ENCODE peak calls at places on chromosome 16, in ten cellular contexts. B is iPS DF 6.9; N is GM04503; U is NCI-H460; Q is substantia nigra; K is stimulated activated naive B cell treated with anti-CD40 and anti-IgM and Interleukin-4, amounts not matched to agents 10 μg/mL and 1 μg/mL and 100 μg/mL, for 72 hours; Y is HuH-7.5; Z is T-helper 1 cell; R is activated CD4-positive, alpha-beta T cell treated with anti-CD3 and anti-CD28 coated beads, Interleukin-2, amount 50 U/mL, for 48 hours; M is transverse colon. A is an unnamed sample.

GRCh38 chr16:67243481-67243880 is 3.8 kb downstream of the FHOD1 start:
- DNase-seq in N (no peak), U (no peak), B (no peak), Y (no peak), Q (peak), M (no peak), Z (no peak), R (no peak), K (no peak), A (no peak)

GRCh38 chr16:23676924-23677480 is 1.7 kb upstream of the PLK1 start:
- DNase-seq in Q (no peak), R (no peak), Z (no peak), B (no peak), Y (no peak), U (no peak), N (no peak), M (no peak), K (no peak), A (no peak)

GRCh38 chr16:38941-39892 is 14.2 kb downstream of the POLR3K start:
- DNase-seq in K (peak), M (peak), Z (no peak), R (peak), Q (no peak), B (no peak), U (no peak), Y (no peak), N (no peak), A (peak)

GRCh38 chr16:85819245-85819644 is 19.8 kb downstream of the COX4I1 start:
- DNase-seq in U (peak), Q (peak), M (peak), Y (peak), Z (peak), K (peak), N (no peak), R (peak), B (peak), A (peak)

GRCh38 chr16:23110257-23110899 is 38.9 kb downstream of the USP31 start:
- DNase-seq in N (no peak), K (no peak), Q (no peak), Z (no peak), Y (no peak), R (no peak), M (no peak), B (no peak), U (no peak), A (no peak)

GRCh38 chr16:3142770-3143169 is 7.9 kb downstream of the ZNF213 start:
- DNase-seq in U (no peak), M (no peak), Y (no peak), N (no peak), Z (no peak), B (no peak), R (no peak), Q (no peak), K (no peak), A (no peak)

GRCh38 chr16:66509576-66509975 is 40.3 kb downstream of the TK2 start:
- DNase-seq in Y (no peak), N (no peak), U (no peak), Z (no peak), M (no peak), B (no peak), R (no peak), Q (no peak), K (no peak), A (no peak)

GRCh38 chr16:73163238-73163795 is 115.4 kb upstream of the ZFHX3 start:
- DNase-seq in Y (no peak), Z (no peak), M (no peak), N (no peak), Q (no peak), K (no peak), B (no peak), U (no peak), R (no peak), A (no peak)

GRCh38 chr16:30557397-30557949 is 701 bp downstream of the ZNF764 start:
- DNase-seq in K (no peak), Q (no peak), U (no peak), N (no peak), M (no peak), Z (no peak), B (no peak), R (no peak), Y (no peak), A (no peak)

GRCh38 chr16:85583491-85584181 is 29.5 kb upstream of the GSE1 start:
- DNase-seq in Y (no peak), M (no peak), B (no peak), Q (no peak), R (no peak), K (no peak), N (peak), U (no peak), Z (no peak), A (no peak)

GRCh38 chr16:12016166-12016947 is 39.8 kb downstream of the SNX29 start:
- DNase-seq in K (no peak), Z (no peak), Y (no peak), U (no peak), Q (no peak), R (no peak), B (no peak), M (no peak), N (no peak), A (no peak)

GRCh38 chr16:2963611-2964415 is at the start of gene KREMEN2:
- DNase-seq in R (peak), M (peak), Q (no peak), K (no peak), B (no peak), Y (peak), Z (no peak), N (no peak), U (peak), A (peak)

GRCh38 chr16:4365014-4365406 is 6.6 kb upstream of the VASN start:
- DNase-seq in Z (no peak), R (no peak), B (no peak), N (no peak), Y (no peak), Q (no peak), M (no peak), K (peak), U (no peak), A (no peak)

GRCh38 chr16:851209-851810 is 50.8 kb upstream of the GNG13 start:
- DNase-seq in U (no peak), R (no peak), Q (no peak), N (no peak), Z (no peak), M (no peak), Y (no peak), B (no peak), K (no peak), A (no peak)

GRCh38 chr16:30005341-30006094 is 5.3 kb downstream of the DOC2A start:
- DNase-seq in R (peak), B (no peak), Z (no peak), M (peak), N (no peak), U (peak), Q (no peak), Y (peak), K (no peak), A (peak)

GRCh38 chr16:8775359-8775758 is 22.1 kb downstream of the TMEM186 start:
- DNase-seq in Y (no peak), K (no peak), Z (no peak), Q (no peak), B (no peak), M (no peak), N (no peak), U (no peak), R (no peak), A (no peak)

GRCh38 chr16:84893467-84893848 is 73.7 kb downstream of the CRISPLD2 start:
- DNase-seq in Y (no peak), B (no peak), U (no peak), Z (no peak), Q (no peak), M (no peak), K (no peak), R (no peak), N (no peak), A (no peak)

GRCh38 chr16:87897563-87898505 is 28.5 kb upstream of the SLC7A5 start:
- DNase-seq in B (no peak), M (no peak), Y (no peak), U (no peak), Q (no peak), N (no peak), K (no peak), R (peak), Z (no peak), A (no peak)

GRCh38 chr16:89613954-89614459 is 565 bp downstream of the DPEP1 start:
- DNase-seq in K (no peak), R (no peak), B (no peak), N (no peak), Q (no peak), Z (no peak), Y (no peak), U (no peak), M (no peak), A (no peak)

GRCh38 chr16:1099224-1100083 is 3.4 kb upstream of the C1QTNF8 start:
- DNase-seq in N (no peak), M (no peak), B (no peak), Y (no peak), R (no peak), U (no peak), Q (no peak), K (no peak), Z (no peak), A (no peak)

GRCh38 chr16:67862623-67863583 is 9.9 kb upstream of the EDC4 start:
- DNase-seq in B (no peak), Q (peak), Y (no peak), U (no peak), Z (no peak), K (no peak), N (no peak), M (no peak), R (no peak), A (no peak)

GRCh38 chr16:58196898-58197313 is 1.0 kb downstream of the CSNK2A2 start:
- DNase-seq in Z (no peak), B (no peak), Y (no peak), N (peak), R (no peak), K (no peak), M (no peak), U (no peak), Q (no peak), A (no peak)

GRCh38 chr16:69910964-69911363 is 40.2 kb upstream of the CLEC18A start:
- DNase-seq in Z (no peak), M (no peak), R (no peak), U (no peak), Q (no peak), K (no peak), N (no peak), B (no peak), Y (no peak), A (no peak)

GRCh38 chr16:64983983-64984382 is 137.9 kb downstream of the CDH11 start:
- DNase-seq in R (no peak), N (no peak), K (no peak), Z (no peak), Y (no peak), U (peak), B (peak), M (no peak), Q (peak), A (no peak)

A was measured in GM13976.